ENCODE peak calls at places on chromosomes 6 and 20, in seven cellular contexts. Z is coronary artery, N is suprapubic skin, C is GM12865, Q is neural crest cell, L is IMR-90, Y is B cell. E is an unnamed sample.
A peak's percentile ranks its signal among the peaks of the same experiment; 100 is the strongest.

GRCh38 chr6:18253635-18254034 is 10.7 kb downstream of the DEK start:
- DNase-seq in Q (no peak), Y (no peak), C (no peak), Z (no peak), L (no peak), N (no peak), E (no peak)

GRCh38 chr6:111591901-111592461 is 13.7 kb downstream of the TRAF3IP2 start:
- DNase-seq in Z (no peak), Y (no peak), L (no peak), C (no peak), Q (no peak), N (no peak), E (no peak)

GRCh38 chr6:134065706-134066105 is 13.3 kb upstream of the SLC2A12 start:
- DNase-seq in C (peak; percentile 41), Y (no peak), Q (no peak), N (no peak), Z (no peak), L (peak; percentile 32), E (no peak)

GRCh38 chr6:11650297-11650696 is 112.7 kb downstream of the TMEM170B start:
- DNase-seq in Y (no peak), Z (no peak), Q (no peak), C (no peak), L (peak; percentile 90), N (no peak), E (no peak)

GRCh38 chr6:7050911-7051779 is 56.6 kb upstream of the RREB1 start:
- DNase-seq in Z (peak; percentile 75), L (peak; percentile 82), N (peak; percentile 78), Q (peak; percentile 33), Y (peak; percentile 40), C (peak; percentile 33), E (no peak)

GRCh38 chr6:1608976-1609661 is 596 bp upstream of the FOXC1 start:
- DNase-seq in Z (peak; percentile 89), Y (no peak), Q (no peak), C (no peak), N (no peak), L (peak; percentile 8), E (no peak)

GRCh38 chr6:11525468-11526155 is 11.9 kb upstream of the TMEM170B start:
- DNase-seq in Z (no peak), N (no peak), Y (no peak), Q (no peak), C (no peak), L (peak; percentile 13), E (no peak)

GRCh38 chr6:168860987-168861386 is 392.7 kb downstream of the THBS2 start:
- DNase-seq in Y (no peak), L (no peak), C (no peak), Z (no peak), N (no peak), Q (no peak), E (no peak)

GRCh38 chr20:35467339-35468224 is 12.2 kb downstream of the CEP250 start:
- DNase-seq in Y (no peak), N (no peak), C (no peak), Q (no peak), Z (no peak), L (peak; percentile 64), E (no peak)

GRCh38 chr6:33716379-33716778 is 4.9 kb upstream of the UQCC2 start:
- DNase-seq in N (no peak), Q (no peak), Y (no peak), C (no peak), Z (no peak), L (no peak), E (no peak)

GRCh38 chr20:41173161-41173721 is 35.9 kb downstream of the PLCG1 start:
- DNase-seq in L (peak; percentile 80), Z (peak; percentile 93), N (peak; percentile 93), Q (peak; percentile 81), C (peak; percentile 71), Y (peak; percentile 62), E (peak; percentile 58)

GRCh38 chr6:9502991-9503761 is 911.7 kb downstream of the TFAP2A start:
- DNase-seq in Q (no peak), L (peak; percentile 82), N (no peak), Y (no peak), Z (no peak), C (no peak), E (no peak)

GRCh38 chr6:53718597-53719460 is 53.3 kb upstream of the KLHL31 start:
- DNase-seq in Q (no peak), C (peak; percentile 79), Y (peak; percentile 56), L (peak; percentile 75), N (no peak), Z (no peak), E (no peak)

GRCh38 chr6:148790817-148791216 is 44.0 kb downstream of the UST start:
- DNase-seq in N (no peak), L (no peak), Q (no peak), Y (no peak), Z (no peak), C (peak; percentile 46), E (no peak)

GRCh38 chr6:153167026-153167891 is 36.2 kb upstream of the RGS17 start:
- DNase-seq in C (no peak), L (peak; percentile 90), Y (no peak), N (no peak), Q (no peak), Z (no peak), E (no peak)

GRCh38 chr6:11111769-11112437 is 378 bp upstream of the ERVFRD-1 start:
- DNase-seq in Y (no peak), L (no peak), Z (no peak), N (no peak), C (no peak), Q (no peak), E (no peak)

GRCh38 chr6:169841907-169842606 is 90.6 kb downstream of the ERMARD start:
- DNase-seq in Y (no peak), C (no peak), Z (no peak), N (no peak), L (no peak), Q (no peak), E (no peak)

GRCh38 chr20:60050193-60050960 is 92.2 kb downstream of the CDH26 start:
- DNase-seq in L (no peak), Y (no peak), N (no peak), C (no peak), Q (no peak), Z (no peak), E (no peak)

GRCh38 chr20:32804817-32805216 is 14.9 kb upstream of the MAPRE1 start:
- DNase-seq in Q (no peak), L (no peak), C (no peak), Z (no peak), Y (no peak), N (no peak), E (no peak)

GRCh38 chr6:2952557-2953095 is 18.7 kb downstream of the SERPINB6 start:
- DNase-seq in N (peak; percentile 87), Y (peak; percentile 65), Q (peak; percentile 76), Z (peak; percentile 88), L (peak; percentile 91), C (peak; percentile 72), E (peak; percentile 39)

GRCh38 chr6:8246403-8246802 is 144.1 kb upstream of the EEF1E1 start:
- DNase-seq in Z (no peak), Q (no peak), C (no peak), Y (no peak), L (no peak), N (no peak), E (no peak)

GRCh38 chr6:167208819-167209576 is 51.2 kb upstream of the GPR31 start:
- DNase-seq in Y (no peak), L (no peak), Z (peak; percentile 28), Q (no peak), N (no peak), C (no peak), E (no peak)

GRCh38 chr20:46070215-46070910 is 19.4 kb downstream of the NCOA5 start:
- DNase-seq in C (no peak), L (peak; percentile 86), Q (no peak), N (no peak), Y (no peak), Z (no peak), E (no peak)

GRCh38 chr20:5085380-5085779 is 34.4 kb downstream of the PCNA start:
- DNase-seq in Y (no peak), N (no peak), L (no peak), Z (no peak), C (no peak), Q (no peak), E (no peak)

GRCh38 chr6:156659317-156660198 is 117.6 kb upstream of the ARID1B start:
- DNase-seq in N (no peak), L (no peak), Z (no peak), Y (no peak), Q (no peak), C (peak; percentile 43), E (no peak)
- TF ChIP-seq CTCF in N (no peak), L (no peak), Z (no peak), Y (no peak), Q (no peak), C (no peak), E (no peak)

GRCh38 chr6:127100510-127101140 is 17.8 kb upstream of the RSPO3 start:
- DNase-seq in L (peak; percentile 41), Q (no peak), C (no peak), N (no peak), Z (no peak), Y (no peak), E (no peak)
- TF ChIP-seq CTCF in L (peak; percentile 43), Q (peak; percentile 56), C (no peak), N (no peak), Z (no peak), Y (no peak), E (no peak)

GRCh38 chr6:45882671-45883070 is 133.0 kb downstream of the CLIC5 start:
- DNase-seq in Z (no peak), Q (no peak), C (no peak), Y (no peak), L (no peak), N (no peak), E (no peak)

GRCh38 chr6:45872827-45873226 is 142.8 kb downstream of the CLIC5 start:
- DNase-seq in Q (no peak), Z (no peak), N (no peak), Y (no peak), C (no peak), L (no peak), E (no peak)

GRCh38 chr6:45880139-45880538 is 135.5 kb downstream of the CLIC5 start:
- DNase-seq in Z (no peak), Y (no peak), N (no peak), L (no peak), C (no peak), Q (no peak), E (no peak)

GRCh38 chr6:45881705-45882435 is 133.8 kb downstream of the CLIC5 start:
- DNase-seq in N (no peak), C (no peak), L (no peak), Q (no peak), Z (no peak), Y (no peak), E (no peak)

GRCh38 chr6:45877970-45878590 is 137.6 kb downstream of the CLIC5 start:
- DNase-seq in C (no peak), L (no peak), Z (no peak), N (no peak), Y (no peak), Q (no peak), E (no peak)
- TF ChIP-seq CTCF in C (no peak), L (no peak), Z (no peak), N (no peak), Y (no peak), Q (no peak), E (no peak)

DNA sequence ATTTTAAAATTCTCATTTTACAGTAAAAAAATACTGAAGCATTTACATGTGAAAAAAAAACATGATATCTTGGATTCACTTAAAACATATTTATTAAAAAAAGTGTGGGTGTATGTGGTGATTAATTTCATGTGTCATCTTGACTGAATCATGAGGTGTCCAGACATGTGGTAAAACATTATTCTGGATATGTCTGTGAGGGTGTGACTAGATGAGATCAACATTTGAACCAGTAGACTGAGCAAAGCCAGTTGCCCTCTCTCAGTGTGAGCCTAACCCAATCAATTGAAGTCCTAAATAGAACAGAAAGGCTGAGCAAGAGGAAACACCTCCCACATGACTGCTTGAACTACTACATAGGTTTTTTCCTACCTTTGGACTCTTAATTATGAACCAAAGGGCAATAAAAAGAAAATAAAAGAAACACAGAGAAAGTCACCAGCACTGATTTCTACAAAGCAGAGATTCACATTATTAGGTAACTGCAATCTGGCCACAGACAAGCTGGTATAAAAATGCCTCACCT is 90.5 kb upstream of the VGLL2 start:
- DNase-seq in C (no peak), Q (no peak), L (no peak), Y (no peak), Z (no peak), N (no peak), E (no peak)
- TF ChIP-seq CTCF in C (no peak), Q (no peak), L (no peak), Y (no peak), Z (no peak), N (no peak), E (no peak)